ENCODE peak calls at places on chromosomes 7 and 10, in five cellular contexts. K, R, B, Z and H are unnamed samples.

GRCh38 chr7:156768698-156769472 is 124.1 kb downstream of the LMBR1 start:
- DNase-seq in K (no peak), R (no peak), B (no peak), Z (no peak), H (no peak)

GRCh38 chr10:46284286-46285229 is 2.2 kb upstream of the ANTXRL start:
- DNase-seq in K (peak), R (peak), B (peak), Z (peak), H (no peak)

GRCh38 chr7:25949672-25950487 is 202.1 kb upstream of the NFE2L3 start:
- DNase-seq in K (no peak), R (peak), B (peak), Z (no peak), H (no peak)

GRCh38 chr7:105141068-105141467 is 127.1 kb downstream of the KMT2E start:
- DNase-seq in K (no peak), R (peak), B (peak), Z (no peak), H (no peak)

GRCh38 chr10:77692782-77693181 is 55.2 kb upstream of the KCNMA1 start:
- DNase-seq in K (no peak), R (no peak), B (no peak), Z (no peak), H (no peak)

GRCh38 chr10:98664329-98665042 is 217.8 kb upstream of the HPS1 start:
- DNase-seq in K (no peak), R (peak), B (peak), Z (no peak), H (no peak)

GRCh38 chr10:43773736-43774135 is 125.1 kb upstream of the ZNF32 start:
- DNase-seq in K (no peak), R (no peak), B (no peak), Z (no peak), H (no peak)

GRCh38 chr10:48555310-48556042 is 49.4 kb downstream of the ARHGAP22 start:
- DNase-seq in K (no peak), R (no peak), B (no peak), Z (no peak), H (no peak)

GRCh38 chr10:6222755-6223154 is 20.0 kb downstream of the PFKFB3 start:
- DNase-seq in K (no peak), R (no peak), B (no peak), Z (no peak), H (no peak)

GRCh38 chr7:100475549-100475948 is 3.5 kb downstream of the TSC22D4 start:
- DNase-seq in K (no peak), R (no peak), B (no peak), Z (no peak), H (no peak)

GRCh38 chr7:41045556-41046123 is 657.2 kb downstream of the INHBA start:
- DNase-seq in K (no peak), R (peak), B (peak), Z (no peak), H (no peak)

GRCh38 chr10:14438057-14438456 is 107.3 kb upstream of the FRMD4A start:
- DNase-seq in K (no peak), R (no peak), B (no peak), Z (no peak), H (no peak)

GRCh38 chr10:129101232-129101980 is 365.6 kb upstream of the MGMT start:
- DNase-seq in K (no peak), R (no peak), B (no peak), Z (peak), H (no peak)

GRCh38 chr10:133161486-133162051 is 1.6 kb downstream of the KNDC1 start:
- DNase-seq in K (no peak), R (no peak), B (peak), Z (no peak), H (no peak)

GRCh38 chr7:154484943-154485342 is 432.7 kb downstream of the DPP6 start:
- DNase-seq in K (no peak), R (no peak), B (no peak), Z (no peak), H (no peak)

GRCh38 chr10:94443549-94443948 is 41.2 kb downstream of the TBC1D12 start:
- DNase-seq in K (no peak), R (no peak), B (no peak), Z (no peak), H (no peak)

GRCh38 chr7:116952640-116953371 is 495 bp upstream of the ST7 start:
- DNase-seq in K (peak), R (peak), B (peak), Z (peak), H (no peak)

GRCh38 chr7:81462672-81463071 is 307.2 kb downstream of the HGF start:
- DNase-seq in K (no peak), R (no peak), B (no peak), Z (no peak), H (no peak)

GRCh38 chr7:115299379-115300038 is 377.6 kb downstream of the MDFIC start:
- DNase-seq in K (no peak), R (no peak), B (no peak), Z (no peak), H (no peak)

GRCh38 chr7:55538538-55538937 is 33.8 kb downstream of the VOPP1 start:
- DNase-seq in K (no peak), R (no peak), B (no peak), Z (no peak), H (peak)

GRCh38 chr7:50588937-50589336 is 23.7 kb upstream of the DDC start:
- DNase-seq in K (no peak), R (no peak), B (no peak), Z (peak), H (no peak)
- TF ChIP-seq CTCF in K (no peak), R (peak), B (peak), Z (peak), H (peak)

DNA sequence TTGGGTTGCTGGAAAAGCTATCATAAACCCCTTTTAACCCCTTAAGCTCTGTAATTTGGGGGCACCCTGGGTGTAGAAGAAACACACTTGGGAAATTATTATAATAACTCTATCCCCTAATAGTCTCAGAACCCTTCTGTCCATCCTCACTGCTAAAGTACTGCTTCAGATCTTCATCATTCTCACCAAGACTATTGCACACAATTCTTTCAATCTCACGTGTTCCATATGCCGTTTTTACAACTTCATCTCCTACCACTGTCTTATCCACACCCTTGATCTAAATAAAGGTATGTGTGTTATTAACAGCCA is 15.8 kb downstream of the ANKRD22 start:
- DNase-seq in K (no peak), R (no peak), B (no peak), Z (no peak), H (no peak)
- TF ChIP-seq CTCF in K (peak), R (peak), B (no peak), Z (no peak), H (no peak)

GRCh38 chr10:110336111-110336721 is 31.5 kb upstream of the SMNDC1 start:
- DNase-seq in K (no peak), R (no peak), B (peak), Z (no peak), H (peak)
- TF ChIP-seq CTCF in K (no peak), R (no peak), B (peak), Z (peak), H (peak)

GRCh38 chr10:19493917-19494316 is 322.3 kb upstream of the PLXDC2 start:
- DNase-seq in K (no peak), R (no peak), B (no peak), Z (no peak), H (no peak)
- TF ChIP-seq CTCF in K (no peak), R (no peak), B (no peak), Z (no peak), H (no peak)

GRCh38 chr10:51999089-51999488 is 299.7 kb upstream of the CSTF2T start:
- DNase-seq in K (no peak), R (no peak), B (no peak), Z (no peak), H (no peak)

GRCh38 chr10:52007091-52007490 is 307.0 kb upstream of the DKK1 start:
- DNase-seq in K (no peak), R (no peak), B (no peak), Z (no peak), H (no peak)

DNA sequence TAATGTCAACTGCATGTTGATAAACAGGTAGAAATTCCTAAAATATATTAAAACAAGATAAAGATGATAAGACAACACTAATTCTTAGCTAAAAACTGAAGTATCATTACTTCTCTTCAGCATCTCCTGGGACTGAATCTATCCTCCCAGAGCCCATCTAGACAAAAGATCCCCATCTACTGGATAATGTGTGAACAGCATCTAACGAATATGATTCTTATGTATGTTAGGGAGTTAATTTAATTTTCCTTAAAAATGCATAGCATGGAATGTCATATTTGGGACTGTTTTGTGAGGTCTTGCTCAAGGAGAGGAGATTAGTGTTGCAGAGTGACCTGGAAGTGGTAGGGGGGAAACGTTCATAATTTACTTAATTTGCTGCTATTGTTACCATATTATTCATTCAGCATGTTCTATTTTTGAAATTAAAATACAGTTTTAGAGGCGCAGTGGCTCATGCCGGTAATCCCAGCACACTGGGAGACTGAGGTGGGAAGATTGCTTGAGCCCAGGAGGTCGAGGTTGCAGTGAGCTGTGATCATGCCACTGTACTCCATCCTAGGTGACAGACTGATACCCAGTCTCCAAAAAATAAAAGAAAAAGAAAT is 305.1 kb upstream of the CSTF2T start:
- DNase-seq in K (no peak), R (peak), B (peak), Z (no peak), H (no peak)
- TF ChIP-seq CTCF in K (peak), R (peak), B (peak), Z (peak), H (peak)